ENCODE peak calls at places on chromosome 21, in eight cellular contexts. Z is fibroblast of mammary gland; O is stimulated activated CD8-positive, alpha-beta memory T cell treated with anti-CD3 and anti-CD28 coated beads, Interleukin-4, amount 100 ng/mL, for 4 hours; B is KG1; P is non-pigmented ciliary epithelial cell; T is GF-D8; Q is NCI-H1105; S is psoas muscle. G is an unnamed sample.

GRCh38 chr21:15895142-15896106 is 165.6 kb downstream of the USP25 start:
- DNase-seq in Z (peak), T (no peak), B (no peak), S (no peak), P (no peak), Q (no peak), O (no peak), G (no peak)

GRCh38 chr21:33109574-33110339 is 39.8 kb downstream of the OLIG1 start:
- DNase-seq in Q (peak), S (no peak), Z (no peak), P (no peak), T (peak), O (no peak), B (no peak), G (no peak)

GRCh38 chr21:14591882-14592281 is 45.8 kb upstream of the SAMSN1 start:
- DNase-seq in P (peak), Z (peak), O (no peak), Q (no peak), B (peak), T (peak), S (peak), G (no peak)

GRCh38 chr21:41365377-41366107 is 3.7 kb downstream of the MX2 start:
- DNase-seq in Z (no peak), B (no peak), P (no peak), S (no peak), O (no peak), Q (no peak), T (no peak), G (no peak)

GRCh38 chr21:46227811-46228344 is 696 bp downstream of the LSS start:
- DNase-seq in Z (no peak), Q (no peak), O (no peak), B (no peak), P (no peak), T (no peak), S (no peak), G (no peak)

GRCh38 chr21:27423073-27423472 is 456.2 kb upstream of the ADAMTS5 start:
- DNase-seq in P (peak), B (no peak), O (no peak), Z (peak), Q (no peak), S (peak), T (no peak), G (no peak)

GRCh38 chr21:31218830-31219608 is 125.0 kb downstream of the TIAM1 start:
- DNase-seq in S (peak), T (no peak), Q (no peak), B (no peak), P (no peak), O (no peak), Z (peak), G (no peak)

GRCh38 chr21:19353271-19353670 is 949.7 kb upstream of the TMPRSS15 start:
- DNase-seq in O (no peak), T (no peak), Q (no peak), S (no peak), Z (no peak), P (no peak), B (no peak), G (no peak)

GRCh38 chr21:31557421-31557955 is 102.0 kb upstream of the SOD1 start:
- DNase-seq in O (no peak), T (no peak), Q (peak), B (no peak), Z (no peak), P (no peak), S (no peak), G (no peak)

GRCh38 chr21:39079617-39080016 is 103.6 kb downstream of the PSMG1 start:
- DNase-seq in O (no peak), B (no peak), Q (no peak), T (no peak), P (peak), Z (peak), S (peak), G (no peak)